ENCODE peak calls at places on chromosomes 7 and 10, in nine cellular contexts. One of them, this sample, is unnamed.

GRCh38 chr10:30386801-30387588 is 37.9 kb upstream of the MTPAP start:
- DNase-seq in activated CD4-positive, alpha-beta T cell treated with anti-CD3 and anti-CD28 coated beads for 48 hours: no peak
- DNase-seq in HCEC 1CT: peak
- DNase-seq in HFFc6: peak
- DNase-seq in GM20000: no peak
- DNase-seq in NCI-H1417: no peak
- DNase-seq in spleen: no peak
- DNase-seq in stimulated activated CD8-positive, alpha-beta memory T cell treated with anti-CD3 and anti-CD28 coated beads, Interleukin-4, amount 100 ng/mL, for 1 hour: no peak
- DNase-seq in A549: no peak
- DNase-seq in this sample: no peak

GRCh38 chr10:110758898-110759297 is 112.8 kb upstream of the PDCD4 start:
- DNase-seq in NCI-H1417: no peak
- DNase-seq in spleen: no peak
- DNase-seq in A549: no peak
- DNase-seq in stimulated activated CD8-positive, alpha-beta memory T cell treated with anti-CD3 and anti-CD28 coated beads, Interleukin-4, amount 100 ng/mL, for 1 hour: no peak
- DNase-seq in GM20000: no peak
- DNase-seq in HCEC 1CT: peak
- DNase-seq in HFFc6: peak
- DNase-seq in activated CD4-positive, alpha-beta T cell treated with anti-CD3 and anti-CD28 coated beads for 48 hours: no peak
- DNase-seq in this sample: peak

GRCh38 chr10:131049051-131049450 is 262.5 kb downstream of the TCERG1L start:
- DNase-seq in A549: no peak
- DNase-seq in NCI-H1417: peak
- DNase-seq in HFFc6: no peak
- DNase-seq in spleen: peak
- DNase-seq in activated CD4-positive, alpha-beta T cell treated with anti-CD3 and anti-CD28 coated beads for 48 hours: no peak
- DNase-seq in GM20000: no peak
- DNase-seq in stimulated activated CD8-positive, alpha-beta memory T cell treated with anti-CD3 and anti-CD28 coated beads, Interleukin-4, amount 100 ng/mL, for 1 hour: no peak
- DNase-seq in HCEC 1CT: no peak
- DNase-seq in this sample: no peak

GRCh38 chr10:86955501-86956194 is 1.8 kb downstream of the MMRN2 start:
- DNase-seq in HCEC 1CT: no peak
- DNase-seq in A549: no peak
- DNase-seq in HFFc6: no peak
- DNase-seq in GM20000: no peak
- DNase-seq in activated CD4-positive, alpha-beta T cell treated with anti-CD3 and anti-CD28 coated beads for 48 hours: no peak
- DNase-seq in NCI-H1417: no peak
- DNase-seq in spleen: peak
- DNase-seq in stimulated activated CD8-positive, alpha-beta memory T cell treated with anti-CD3 and anti-CD28 coated beads, Interleukin-4, amount 100 ng/mL, for 1 hour: no peak
- DNase-seq in this sample: no peak

GRCh38 chr7:55898287-55898686 is 11.0 kb downstream of the ZNF713 start:
- DNase-seq in HFFc6: no peak
- DNase-seq in spleen: no peak
- DNase-seq in HCEC 1CT: no peak
- DNase-seq in NCI-H1417: no peak
- DNase-seq in A549: no peak
- DNase-seq in stimulated activated CD8-positive, alpha-beta memory T cell treated with anti-CD3 and anti-CD28 coated beads, Interleukin-4, amount 100 ng/mL, for 1 hour: no peak
- DNase-seq in activated CD4-positive, alpha-beta T cell treated with anti-CD3 and anti-CD28 coated beads for 48 hours: no peak
- DNase-seq in GM20000: no peak
- DNase-seq in this sample: no peak

GRCh38 chr7:37390149-37390548 is 58.5 kb downstream of the ELMO1 start:
- DNase-seq in HCEC 1CT: no peak
- DNase-seq in GM20000: no peak
- DNase-seq in NCI-H1417: no peak
- DNase-seq in activated CD4-positive, alpha-beta T cell treated with anti-CD3 and anti-CD28 coated beads for 48 hours: no peak
- DNase-seq in HFFc6: no peak
- DNase-seq in spleen: peak
- DNase-seq in A549: no peak
- DNase-seq in stimulated activated CD8-positive, alpha-beta memory T cell treated with anti-CD3 and anti-CD28 coated beads, Interleukin-4, amount 100 ng/mL, for 1 hour: no peak
- DNase-seq in this sample: no peak

GRCh38 chr7:80244206-80244956 is 109.8 kb downstream of the GNAI1 start:
- DNase-seq in NCI-H1417: no peak
- DNase-seq in HCEC 1CT: peak
- DNase-seq in A549: no peak
- DNase-seq in spleen: no peak
- DNase-seq in HFFc6: no peak
- DNase-seq in GM20000: no peak
- DNase-seq in activated CD4-positive, alpha-beta T cell treated with anti-CD3 and anti-CD28 coated beads for 48 hours: no peak
- DNase-seq in stimulated activated CD8-positive, alpha-beta memory T cell treated with anti-CD3 and anti-CD28 coated beads, Interleukin-4, amount 100 ng/mL, for 1 hour: no peak
- DNase-seq in this sample: no peak

GRCh38 chr7:113197274-113197673 is 78.9 kb upstream of the SMIM30 start:
- DNase-seq in stimulated activated CD8-positive, alpha-beta memory T cell treated with anti-CD3 and anti-CD28 coated beads, Interleukin-4, amount 100 ng/mL, for 1 hour: no peak
- DNase-seq in HCEC 1CT: peak
- DNase-seq in HFFc6: peak
- DNase-seq in activated CD4-positive, alpha-beta T cell treated with anti-CD3 and anti-CD28 coated beads for 48 hours: no peak
- DNase-seq in spleen: no peak
- DNase-seq in A549: no peak
- DNase-seq in NCI-H1417: no peak
- DNase-seq in GM20000: no peak
- DNase-seq in this sample: no peak